ENCODE peak calls at places on chromosomes 2 and 18, in seven cellular contexts. B is PC-9, V is cardiac fibroblast, G is lower lobe of right lung, L is colonic mucosa, S is choroid plexus epithelial cell, K is astrocyte of the spinal cord. D is an unnamed sample.

GRCh38 chr18:2847341-2848144 is 737 bp downstream of the EMILIN2 start:
- DNase-seq in B (no peak), L (no peak), G (peak), V (peak), S (peak), K (peak), D (peak)

GRCh38 chr2:52077159-52077558 is 1045.2 kb upstream of the NRXN1 start:
- DNase-seq in B (no peak), G (no peak), S (no peak), K (no peak), L (no peak), V (no peak), D (no peak)

GRCh38 chr2:102005989-102006885 is 14.5 kb downstream of the IL1R2 start:
- DNase-seq in K (peak), B (no peak), S (peak), V (peak), L (peak), G (no peak), D (no peak)

GRCh38 chr18:58497845-58498244 is 131.0 kb downstream of the ALPK2 start:
- DNase-seq in L (no peak), G (no peak), K (no peak), S (peak), V (peak), B (no peak), D (no peak)

GRCh38 chr2:234905547-234906260 is 46.1 kb upstream of the SH3BP4 start:
- DNase-seq in V (peak), B (peak), L (no peak), K (peak), G (no peak), S (peak), D (no peak)

GRCh38 chr18:44896817-44897216 is 216.1 kb downstream of the SETBP1 start:
- DNase-seq in S (no peak), G (no peak), L (no peak), V (no peak), K (no peak), B (no peak), D (no peak)

GRCh38 chr18:65498605-65499004 is 252.2 kb upstream of the CDH7 start:
- DNase-seq in S (no peak), K (no peak), B (no peak), L (no peak), G (no peak), V (no peak), D (no peak)

GRCh38 chr2:161871113-161871512 is 202.9 kb downstream of the DPP4 start:
- DNase-seq in B (no peak), S (no peak), L (no peak), K (no peak), G (no peak), V (no peak), D (no peak)

GRCh38 chr2:97868986-97869721 is 126.6 kb downstream of the TMEM131 start:
- DNase-seq in S (peak), K (peak), G (no peak), V (peak), L (peak), B (peak), D (no peak)

GRCh38 chr2:72533767-72534166 is 292.1 kb downstream of the EXOC6B start:
- DNase-seq in B (no peak), V (no peak), L (no peak), G (no peak), S (peak), K (peak), D (no peak)

GRCh38 chr2:28394331-28394877 is 1.7 kb downstream of the FOSL2 start:
- DNase-seq in S (peak), V (peak), B (peak), K (peak), G (peak), L (peak), D (no peak)

GRCh38 chr2:65744801-65745200 is 312.4 kb upstream of the SPRED2 start:
- DNase-seq in L (no peak), B (no peak), S (no peak), V (no peak), G (no peak), K (no peak), D (no peak)

GRCh38 chr2:42013409-42013808 is 34.4 kb upstream of the PKDCC start:
- DNase-seq in L (no peak), V (no peak), B (no peak), S (no peak), G (no peak), K (no peak), D (no peak)

GRCh38 chr2:222115296-222115695 is 183.5 kb downstream of the PAX3 start:
- DNase-seq in G (no peak), V (no peak), L (no peak), B (no peak), K (no peak), S (no peak), D (no peak)

GRCh38 chr18:46832856-46833255 is 76.0 kb upstream of the ST8SIA5 start:
- DNase-seq in B (no peak), L (no peak), K (no peak), G (no peak), V (peak), S (no peak), D (no peak)

GRCh38 chr2:97936199-97936598 is 59.5 kb downstream of the TMEM131 start:
- DNase-seq in V (no peak), L (peak), G (no peak), S (no peak), K (no peak), B (peak), D (no peak)

GRCh38 chr2:205477016-205477705 is 205.1 kb upstream of the NRP2 start:
- DNase-seq in K (peak), V (no peak), L (no peak), B (no peak), S (no peak), G (no peak), D (no peak)

GRCh38 chr2:215504547-215504946 is 68.7 kb upstream of the FN1 start:
- DNase-seq in K (peak), G (no peak), L (no peak), V (no peak), S (peak), B (no peak), D (no peak)

GRCh38 chr2:159755788-159756187 is 42.2 kb downstream of the CD302 start:
- DNase-seq in B (peak), K (no peak), G (no peak), L (no peak), S (peak), V (peak), D (no peak)

GRCh38 chr2:67054725-67055124 is 342.4 kb upstream of the ETAA1 start:
- DNase-seq in K (no peak), B (no peak), V (no peak), G (no peak), L (no peak), S (no peak), D (no peak)

GRCh38 chr18:56992777-56993176 is 154.1 kb upstream of the BOD1L2 start:
- DNase-seq in B (no peak), K (peak), V (no peak), S (peak), G (no peak), L (no peak), D (no peak)

GRCh38 chr2:769771-770170 is 92.6 kb upstream of the TMEM18 start:
- DNase-seq in L (no peak), K (no peak), G (no peak), B (no peak), S (no peak), V (no peak), D (no peak)

GRCh38 chr2:170177950-170178781 is at the start of gene MYO3B:
- DNase-seq in K (peak), S (peak), G (no peak), B (no peak), V (peak), L (no peak), D (no peak)

GRCh38 chr2:3223080-3223923 is 154.3 kb downstream of the EIPR1 start:
- DNase-seq in B (no peak), G (no peak), L (no peak), S (peak), K (peak), V (peak), D (peak)

GRCh38 chr2:75054296-75054695 is 95.9 kb downstream of the POLE4 start:
- DNase-seq in V (no peak), B (no peak), L (no peak), K (peak), G (no peak), S (no peak), D (no peak)

GRCh38 chr2:100900156-100900795 is 80.3 kb downstream of the NPAS2 start:
- DNase-seq in G (no peak), V (no peak), S (no peak), L (no peak), K (no peak), B (no peak), D (no peak)

GRCh38 chr2:41722668-41723369 is 325.0 kb upstream of the PKDCC start:
- DNase-seq in G (no peak), B (no peak), L (no peak), S (peak), K (peak), V (peak), D (no peak)

GRCh38 chr2:43217228-43218220 is 8.9 kb downstream of the ZFP36L2 start:
- DNase-seq in S (peak), L (peak), G (no peak), V (no peak), K (peak), B (no peak), D (no peak)

GRCh38 chr2:144194331-144195071 is 325.4 kb downstream of the ZEB2 start:
- DNase-seq in B (no peak), G (no peak), V (no peak), L (no peak), S (no peak), K (no peak), D (no peak)

GRCh38 chr2:100976634-100977391 is 25.3 kb upstream of the RPL31 start:
- DNase-seq in K (peak), V (peak), B (no peak), G (peak), S (no peak), L (no peak), D (peak)

GRCh38 chr2:20618468-20618885 is 32.4 kb downstream of the HS1BP3 start:
- DNase-seq in B (no peak), S (no peak), G (peak), L (no peak), V (no peak), K (no peak), D (no peak)

GRCh38 chr2:38797276-38797675 is 19.3 kb downstream of the GEMIN6 start:
- DNase-seq in B (no peak), G (no peak), L (no peak), K (peak), S (no peak), V (no peak), D (no peak)

GRCh38 chr2:68807821-68808266 is 63.4 kb downstream of the BMP10 start:
- DNase-seq in G (peak), S (no peak), V (peak), K (no peak), L (peak), B (no peak), D (no peak)

GRCh38 chr2:58350484-58350883 is 109.4 kb upstream of the FANCL start:
- DNase-seq in S (no peak), V (no peak), K (no peak), G (no peak), B (no peak), L (no peak), D (peak)

GRCh38 chr2:205776720-205777119 is 94.4 kb downstream of the NRP2 start:
- DNase-seq in S (no peak), B (no peak), L (no peak), G (no peak), V (no peak), K (no peak), D (no peak)

GRCh38 chr2:206585335-206585734 is 57.0 kb upstream of the FAM237A start:
- DNase-seq in B (peak), L (no peak), G (no peak), V (no peak), S (peak), K (peak), D (no peak)

GRCh38 chr2:39492701-39493100 is 55.6 kb upstream of the MAP4K3 start:
- DNase-seq in B (no peak), L (no peak), S (no peak), G (no peak), K (no peak), V (no peak), D (no peak)

GRCh38 chr2:174009488-174010223 is 44.5 kb upstream of the SP3 start:
- DNase-seq in K (peak), L (no peak), G (no peak), S (peak), B (no peak), V (peak), D (no peak)

DNA sequence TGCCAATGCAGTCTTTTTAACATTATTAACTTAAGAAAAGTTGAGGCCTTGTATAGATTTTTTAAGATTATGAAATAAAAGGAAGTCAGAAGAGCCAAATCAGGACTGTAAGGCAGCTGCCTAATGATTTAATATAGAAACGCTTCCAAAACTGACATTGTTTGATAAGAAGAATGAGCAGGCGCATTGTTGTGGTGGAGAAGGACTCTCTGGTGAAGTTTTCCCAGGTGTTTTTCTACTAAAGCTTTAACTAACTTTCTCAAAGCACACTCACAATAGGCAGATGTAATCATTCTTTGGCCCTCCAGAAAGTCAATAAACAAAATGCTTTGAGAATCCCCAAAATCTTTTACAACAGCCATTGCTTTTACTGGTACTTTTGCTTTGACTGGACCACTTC is 288.6 kb upstream of the FIGN start:
- DNase-seq in L (no peak), S (no peak), G (no peak), V (no peak), B (no peak), K (no peak), D (no peak)
- TF ChIP-seq CTCF in L (no peak), S (no peak), G (no peak), V (no peak), B (no peak), K (no peak), D (no peak)

GRCh38 chr2:231957913-231958763 is 3.4 kb upstream of the DIS3L2 start:
- DNase-seq in S (no peak), L (no peak), B (no peak), K (no peak), V (no peak), G (no peak), D (no peak)
- H3K4me3 ChIP-seq in S (no peak), L (no peak), B (no peak), K (no peak), V (no peak), G (no peak), D (no peak)

DNA sequence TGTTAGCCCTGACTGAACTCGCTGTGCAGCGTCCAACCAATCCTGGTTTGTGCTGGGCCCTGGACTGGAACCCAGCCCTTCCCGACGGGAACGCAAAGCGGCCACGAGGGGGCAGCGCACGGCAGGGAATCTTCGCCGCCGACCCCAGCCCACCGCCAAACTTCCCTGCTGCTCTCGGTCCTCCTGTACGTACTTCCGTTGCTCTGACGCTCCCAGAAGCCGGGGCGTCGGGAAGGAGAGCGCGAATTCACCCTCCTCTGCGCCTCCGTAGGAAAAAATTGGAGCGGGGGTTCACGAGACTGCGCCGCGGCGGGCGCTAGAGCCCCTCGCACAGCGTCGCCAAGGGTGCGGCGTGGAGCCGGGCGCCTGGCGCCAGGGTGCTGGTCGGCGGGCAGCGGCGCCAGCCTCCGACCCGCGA is 948 bp upstream of the SH3RF3 start:
- DNase-seq in B (peak), L (peak), V (peak), S (peak), K (peak), G (peak), D (peak)
- TF ChIP-seq CTCF in B (peak), L (peak), V (peak), S (peak), K (peak), G (peak), D (peak)

GRCh38 chr2:23662941-23663729 is 263.8 kb downstream of the ATAD2B start:
- DNase-seq in K (no peak), B (no peak), G (no peak), V (no peak), L (peak), S (no peak), D (no peak)

GRCh38 chr2:23664069-23664788 is 262.7 kb downstream of the ATAD2B start:
- DNase-seq in G (no peak), K (no peak), V (no peak), S (no peak), L (no peak), B (no peak), D (no peak)

GRCh38 chr2:23661276-23662050 is 265.5 kb downstream of the ATAD2B start:
- DNase-seq in V (no peak), L (no peak), G (no peak), B (no peak), S (no peak), K (no peak), D (no peak)

GRCh38 chr2:23662466-23662865 is 264.5 kb downstream of the ATAD2B start:
- DNase-seq in G (no peak), B (no peak), L (no peak), V (no peak), K (no peak), S (no peak), D (no peak)

DNA sequence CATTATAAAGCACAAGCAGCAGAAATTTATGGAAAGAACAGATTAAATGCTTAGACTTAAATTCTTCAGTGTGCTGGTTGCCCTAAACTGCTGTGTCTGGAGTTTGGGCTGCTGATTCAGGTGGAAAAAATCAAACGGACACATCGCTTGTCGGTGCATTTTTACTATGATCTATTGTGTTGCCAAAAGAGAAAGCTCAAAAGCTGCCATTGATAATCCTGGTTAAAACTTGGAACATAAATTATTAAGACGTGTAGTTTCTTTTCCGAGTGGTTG is 263.3 kb downstream of the ATAD2B start:
- DNase-seq in L (no peak), B (no peak), G (no peak), K (no peak), V (no peak), S (peak), D (no peak)
- H3K4me3 ChIP-seq in L (no peak), B (no peak), G (peak), K (no peak), V (no peak), S (no peak), D (no peak)

GRCh38 chr2:32627441-32627900 is 379 bp upstream of the TTC27 start:
- DNase-seq in K (no peak), B (no peak), S (peak), L (peak), G (peak), V (peak), D (no peak)
- TF ChIP-seq CTCF in K (peak), B (no peak), S (peak), L (no peak), G (no peak), V (peak), D (no peak)

D was measured in GM06990.